ENCODE peak calls at places on chromosomes 13 and 19, in seven cellular contexts. Y is stimulated activated CD8-positive, alpha-beta memory T cell treated with anti-CD3 and anti-CD28 coated beads, Interleukin-4, amount 100 ng/mL, for 1 hour; Q is heart left ventricle; U is AG04450; G is NCI-H1417 treated with DMSO at 0.1 percent for 48 hours; H is NCI-H1105; T is stimulated activated CD4-positive, alpha-beta T cell treated with anti-CD3 and anti-CD28 coated beads, Interleukin-15, amount 100 ng/mL, for 1 hour. X is an unnamed sample.

GRCh38 chr13:93039131-93039530 is 187.5 kb upstream of the GPC6 start:
- DNase-seq in Y (no peak), Q (no peak), U (no peak), G (no peak), H (no peak), T (no peak), X (no peak)

GRCh38 chr19:35557539-35558399 is 5.7 kb downstream of the ATP4A start:
- DNase-seq in Y (no peak), Q (peak), U (no peak), G (no peak), H (no peak), T (peak), X (no peak)

GRCh38 chr19:38869836-38870607 is 8.1 kb downstream of the RINL start:
- DNase-seq in Y (peak), Q (peak), U (no peak), G (no peak), H (peak), T (peak), X (peak)

GRCh38 chr19:18590273-18591272 is 2.0 kb downstream of the REX1BD start:
- DNase-seq in Y (no peak), Q (no peak), U (no peak), G (peak), H (peak), T (no peak), X (no peak)

GRCh38 chr19:12985049-12985776 is 10.1 kb upstream of the NFIX start:
- DNase-seq in Y (no peak), Q (peak), U (no peak), G (peak), H (no peak), T (no peak), X (no peak)

GRCh38 chr13:104837756-104838155 is 1697.7 kb downstream of the EFNB2 start:
- DNase-seq in Y (no peak), Q (no peak), U (no peak), G (no peak), H (no peak), T (no peak), X (no peak)

GRCh38 chr19:9936151-9937000 is at the start of gene OLFM2:
- DNase-seq in Y (no peak), Q (peak), U (no peak), G (no peak), H (peak), T (no peak), X (no peak)

GRCh38 chr13:46884531-46884930 is 12.3 kb downstream of the HTR2A start:
- DNase-seq in Y (no peak), Q (no peak), U (no peak), G (no peak), H (no peak), T (no peak), X (no peak)

GRCh38 chr13:45341799-45342584 is 1.0 kb upstream of the TPT1 start:
- DNase-seq in Y (no peak), Q (no peak), U (no peak), G (no peak), H (no peak), T (no peak), X (no peak)

GRCh38 chr13:29411493-29411892 is 184.0 kb downstream of the SLC7A1 start:
- DNase-seq in Y (no peak), Q (no peak), U (no peak), G (no peak), H (no peak), T (no peak), X (no peak)

GRCh38 chr19:49802836-49803528 is 10.1 kb downstream of the FUZ start:
- DNase-seq in Y (no peak), Q (no peak), U (no peak), G (no peak), H (no peak), T (no peak), X (no peak)

GRCh38 chr13:68304287-68304893 is 1074.3 kb upstream of the PCDH9 start:
- DNase-seq in Y (no peak), Q (no peak), U (no peak), G (peak), H (no peak), T (no peak), X (peak)

GRCh38 chr13:86856996-86857395 is 814.2 kb upstream of the SLITRK5 start:
- DNase-seq in Y (no peak), Q (no peak), U (peak), G (no peak), H (no peak), T (no peak), X (no peak)

GRCh38 chr13:73090116-73090811 is 31.5 kb downstream of the KLF5 start:
- DNase-seq in Y (no peak), Q (no peak), U (peak), G (no peak), H (no peak), T (no peak), X (no peak)

GRCh38 chr13:95123726-95124125 is 177.5 kb downstream of the ABCC4 start:
- DNase-seq in Y (no peak), Q (no peak), U (no peak), G (no peak), H (no peak), T (no peak), X (no peak)

GRCh38 chr19:3163230-3163886 is 15.2 kb upstream of the S1PR4 start:
- DNase-seq in Y (peak), Q (peak), U (peak), G (peak), H (peak), T (peak), X (peak)

GRCh38 chr19:7122701-7123100 is 53.2 kb downstream of the ZNF557 start:
- DNase-seq in Y (no peak), Q (no peak), U (no peak), G (no peak), H (no peak), T (no peak), X (no peak)

GRCh38 chr19:7792286-7792685 is 29.2 kb downstream of the CLEC4M start:
- DNase-seq in Y (no peak), Q (no peak), U (no peak), G (no peak), H (no peak), T (no peak), X (no peak)

GRCh38 chr13:40666905-40667621 is 622 bp upstream of the FOXO1 start:
- DNase-seq in Y (peak), Q (peak), U (no peak), G (no peak), H (no peak), T (peak), X (no peak)

GRCh38 chr13:113836917-113837553 is 26.8 kb downstream of the GAS6 start:
- DNase-seq in Y (no peak), Q (peak), U (peak), G (no peak), H (peak), T (no peak), X (no peak)

GRCh38 chr13:79901336-79901735 is 420.4 kb downstream of the NDFIP2 start:
- DNase-seq in Y (no peak), Q (no peak), U (no peak), G (no peak), H (no peak), T (no peak), X (no peak)

GRCh38 chr19:7326105-7326877 is 22.4 kb upstream of the ARHGEF18 start:
- DNase-seq in Y (no peak), Q (no peak), U (no peak), G (no peak), H (no peak), T (no peak), X (no peak)

GRCh38 chr13:50991624-50992610 is 82.3 kb downstream of the RNASEH2B start:
- DNase-seq in Y (no peak), Q (no peak), U (no peak), G (no peak), H (no peak), T (no peak), X (no peak)

GRCh38 chr13:64928704-64929499 is 2301.2 kb downstream of the PCDH9 start:
- DNase-seq in Y (no peak), Q (no peak), U (peak), G (no peak), H (no peak), T (no peak), X (no peak)

GRCh38 chr13:82827704-82828103 is 1054.6 kb downstream of the SLITRK1 start:
- DNase-seq in Y (no peak), Q (no peak), U (no peak), G (no peak), H (no peak), T (no peak), X (no peak)

GRCh38 chr13:97384366-97384765 is 49.6 kb upstream of the RAP2A start:
- DNase-seq in Y (no peak), Q (no peak), U (no peak), G (no peak), H (no peak), T (no peak), X (no peak)

GRCh38 chr13:60165391-60166099 is 1.8 kb upstream of the DIAPH3 start:
- DNase-seq in Y (no peak), Q (no peak), U (peak), G (no peak), H (no peak), T (no peak), X (no peak)

GRCh38 chr13:36752673-36753072 is 66.3 kb upstream of the RFXAP start:
- DNase-seq in Y (no peak), Q (no peak), U (no peak), G (no peak), H (no peak), T (no peak), X (no peak)

GRCh38 chr13:104106705-104107393 is 1040.6 kb upstream of the SLC10A2 start:
- DNase-seq in Y (no peak), Q (no peak), U (no peak), G (no peak), H (no peak), T (no peak), X (no peak)

GRCh38 chr19:35911173-35911572 is 3.1 kb upstream of the TYROBP start:
- DNase-seq in Y (no peak), Q (no peak), U (no peak), G (no peak), H (no peak), T (no peak), X (no peak)

GRCh38 chr13:75302031-75302430 is 179.9 kb downstream of the TBC1D4 start:
- DNase-seq in Y (no peak), Q (no peak), U (no peak), G (no peak), H (no peak), T (no peak), X (no peak)

GRCh38 chr13:25752957-25753540 is 298.8 kb downstream of the SHISA2 start:
- DNase-seq in Y (no peak), Q (peak), U (peak), G (no peak), H (no peak), T (no peak), X (no peak)

GRCh38 chr19:1471514-1472107 is 7.4 kb downstream of the C19orf25 start:
- DNase-seq in Y (no peak), Q (no peak), U (no peak), G (no peak), H (no peak), T (no peak), X (no peak)

GRCh38 chr19:34480971-34481821 is at the start of gene WTIP:
- DNase-seq in Y (no peak), Q (peak), U (peak), G (no peak), H (no peak), T (no peak), X (no peak)

GRCh38 chr19:17385878-17386611 is 8.0 kb downstream of the CCDC194 start:
- DNase-seq in Y (no peak), Q (peak), U (no peak), G (no peak), H (no peak), T (peak), X (no peak)

GRCh38 chr19:39399684-39400465 is 6.8 kb upstream of the ZFP36 start:
- DNase-seq in Y (no peak), Q (no peak), U (no peak), G (no peak), H (no peak), T (no peak), X (no peak)

GRCh38 chr19:7676854-7677253 is at the start of gene MCEMP1:
- DNase-seq in Y (no peak), Q (no peak), U (no peak), G (no peak), H (no peak), T (no peak), X (no peak)

GRCh38 chr19:18074192-18074591 is 12.5 kb downstream of the IL12RB1 start:
- DNase-seq in Y (no peak), Q (no peak), U (no peak), G (no peak), H (no peak), T (no peak), X (no peak)